ENCODE peak calls at places on chromosomes 3 and 15, in seven cellular contexts. One of them, this sample, is unnamed.

GRCh38 chr3:108394563-108394962 is 98.2 kb downstream of the HHLA2 start:
- DNase-seq in MM.1S: no peak
- DNase-seq in NCI-H748 treated with DMSO at 0.1 percent for 48 hours: no peak
- DNase-seq in HT1080: no peak
- DNase-seq in effector CD4-positive, alpha-beta T cell: no peak
- DNase-seq in RWPE1: no peak
- DNase-seq in NCI-H510A: no peak
- DNase-seq in this sample: no peak

GRCh38 chr3:39112113-39112512 is 4.6 kb downstream of the TTC21A start:
- DNase-seq in MM.1S: no peak
- DNase-seq in NCI-H748 treated with DMSO at 0.1 percent for 48 hours: no peak
- DNase-seq in HT1080: no peak
- DNase-seq in effector CD4-positive, alpha-beta T cell: no peak
- DNase-seq in RWPE1: no peak
- DNase-seq in NCI-H510A: no peak
- DNase-seq in this sample: no peak

GRCh38 chr15:29668120-29668602 is 154.1 kb downstream of the TJP1 start:
- DNase-seq in MM.1S: peak; percentile 84
- DNase-seq in NCI-H748 treated with DMSO at 0.1 percent for 48 hours: peak; percentile 57
- DNase-seq in HT1080: peak; percentile 86
- DNase-seq in effector CD4-positive, alpha-beta T cell: no peak
- DNase-seq in RWPE1: peak; percentile 57
- DNase-seq in NCI-H510A: peak; percentile 58
- DNase-seq in this sample: peak; percentile 69

GRCh38 chr3:47416041-47416440 is 35.2 kb downstream of the PTPN23 start:
- DNase-seq in MM.1S: no peak
- DNase-seq in NCI-H748 treated with DMSO at 0.1 percent for 48 hours: no peak
- DNase-seq in HT1080: no peak
- DNase-seq in effector CD4-positive, alpha-beta T cell: no peak
- DNase-seq in RWPE1: no peak
- DNase-seq in NCI-H510A: no peak
- DNase-seq in this sample: no peak

GRCh38 chr3:10387881-10388621 is 67.1 kb upstream of the SEC13 start:
- DNase-seq in MM.1S: no peak
- DNase-seq in NCI-H748 treated with DMSO at 0.1 percent for 48 hours: no peak
- DNase-seq in HT1080: no peak
- DNase-seq in effector CD4-positive, alpha-beta T cell: no peak
- DNase-seq in RWPE1: no peak
- DNase-seq in NCI-H510A: no peak
- DNase-seq in this sample: no peak

GRCh38 chr15:61749169-61749568 is 311.1 kb downstream of the VPS13C start:
- DNase-seq in MM.1S: no peak
- DNase-seq in NCI-H748 treated with DMSO at 0.1 percent for 48 hours: no peak
- DNase-seq in HT1080: peak; percentile 71
- DNase-seq in effector CD4-positive, alpha-beta T cell: no peak
- DNase-seq in RWPE1: peak; percentile 93
- DNase-seq in NCI-H510A: no peak
- DNase-seq in this sample: no peak

GRCh38 chr15:88708256-88709054 is 69.6 kb downstream of the ISG20 start:
- DNase-seq in MM.1S: no peak
- DNase-seq in NCI-H748 treated with DMSO at 0.1 percent for 48 hours: no peak
- DNase-seq in HT1080: peak; percentile 36
- DNase-seq in effector CD4-positive, alpha-beta T cell: no peak
- DNase-seq in RWPE1: no peak
- DNase-seq in NCI-H510A: no peak
- DNase-seq in this sample: no peak

GRCh38 chr3:58999134-58999778 is 50.6 kb downstream of the CFAP20DC start:
- DNase-seq in MM.1S: no peak
- DNase-seq in NCI-H748 treated with DMSO at 0.1 percent for 48 hours: no peak
- DNase-seq in HT1080: no peak
- DNase-seq in effector CD4-positive, alpha-beta T cell: no peak
- DNase-seq in RWPE1: no peak
- DNase-seq in NCI-H510A: no peak
- DNase-seq in this sample: no peak

GRCh38 chr15:70427120-70427519 is 329.4 kb upstream of the TLE3 start:
- DNase-seq in MM.1S: no peak
- DNase-seq in NCI-H748 treated with DMSO at 0.1 percent for 48 hours: no peak
- DNase-seq in HT1080: no peak
- DNase-seq in effector CD4-positive, alpha-beta T cell: no peak
- DNase-seq in RWPE1: no peak
- DNase-seq in NCI-H510A: no peak
- DNase-seq in this sample: no peak

GRCh38 chr15:68783226-68784054 is 37.3 kb downstream of the ANP32A start:
- DNase-seq in MM.1S: peak; percentile 47
- DNase-seq in NCI-H748 treated with DMSO at 0.1 percent for 48 hours: peak; percentile 1
- DNase-seq in HT1080: no peak
- DNase-seq in effector CD4-positive, alpha-beta T cell: peak; percentile 63
- DNase-seq in RWPE1: peak; percentile 51
- DNase-seq in NCI-H510A: no peak
- DNase-seq in this sample: no peak

GRCh38 chr3:195900426-195901355 is 7.7 kb downstream of the TNK2 start:
- DNase-seq in MM.1S: no peak
- DNase-seq in NCI-H748 treated with DMSO at 0.1 percent for 48 hours: no peak
- DNase-seq in HT1080: peak; percentile 100
- DNase-seq in effector CD4-positive, alpha-beta T cell: no peak
- DNase-seq in RWPE1: no peak
- DNase-seq in NCI-H510A: peak; percentile 29
- DNase-seq in this sample: peak; percentile 98

GRCh38 chr15:94306700-94307650 is 75.6 kb downstream of the MCTP2 start:
- DNase-seq in MM.1S: no peak
- DNase-seq in NCI-H748 treated with DMSO at 0.1 percent for 48 hours: no peak
- DNase-seq in HT1080: peak; percentile 28
- DNase-seq in effector CD4-positive, alpha-beta T cell: no peak
- DNase-seq in RWPE1: peak; percentile 53
- DNase-seq in NCI-H510A: no peak
- DNase-seq in this sample: peak; percentile 27

GRCh38 chr3:158789592-158789991 is 12.3 kb upstream of the MFSD1 start:
- DNase-seq in MM.1S: peak; percentile 46
- DNase-seq in NCI-H748 treated with DMSO at 0.1 percent for 48 hours: no peak
- DNase-seq in HT1080: no peak
- DNase-seq in effector CD4-positive, alpha-beta T cell: no peak
- DNase-seq in RWPE1: peak; percentile 28
- DNase-seq in NCI-H510A: no peak
- DNase-seq in this sample: peak; percentile 75

GRCh38 chr3:34886443-34886842 is 752.9 kb upstream of the ARPP21 start:
- DNase-seq in MM.1S: no peak
- DNase-seq in NCI-H748 treated with DMSO at 0.1 percent for 48 hours: no peak
- DNase-seq in HT1080: no peak
- DNase-seq in effector CD4-positive, alpha-beta T cell: no peak
- DNase-seq in RWPE1: no peak
- DNase-seq in NCI-H510A: no peak
- DNase-seq in this sample: no peak

GRCh38 chr3:45434996-45435395 is 46.6 kb downstream of the LARS2 start:
- DNase-seq in MM.1S: no peak
- DNase-seq in NCI-H748 treated with DMSO at 0.1 percent for 48 hours: no peak
- DNase-seq in HT1080: no peak
- DNase-seq in effector CD4-positive, alpha-beta T cell: no peak
- DNase-seq in RWPE1: no peak
- DNase-seq in NCI-H510A: no peak
- DNase-seq in this sample: peak; percentile 64

GRCh38 chr15:26095710-26096330 is 232.7 kb upstream of the ATP10A start:
- DNase-seq in MM.1S: no peak
- DNase-seq in NCI-H748 treated with DMSO at 0.1 percent for 48 hours: no peak
- DNase-seq in HT1080: no peak
- DNase-seq in effector CD4-positive, alpha-beta T cell: no peak
- DNase-seq in RWPE1: no peak
- DNase-seq in NCI-H510A: no peak
- DNase-seq in this sample: no peak

GRCh38 chr3:121719423-121719822 is 30.1 kb downstream of the GOLGB1 start:
- DNase-seq in MM.1S: no peak
- DNase-seq in NCI-H748 treated with DMSO at 0.1 percent for 48 hours: no peak
- DNase-seq in HT1080: no peak
- DNase-seq in effector CD4-positive, alpha-beta T cell: no peak
- DNase-seq in RWPE1: no peak
- DNase-seq in NCI-H510A: no peak
- DNase-seq in this sample: no peak

GRCh38 chr3:55488398-55489055 is 1.4 kb upstream of the WNT5A start:
- DNase-seq in MM.1S: peak; percentile 79
- DNase-seq in NCI-H748 treated with DMSO at 0.1 percent for 48 hours: peak; percentile 22
- DNase-seq in HT1080: peak; percentile 58
- DNase-seq in effector CD4-positive, alpha-beta T cell: no peak
- DNase-seq in RWPE1: peak; percentile 69
- DNase-seq in NCI-H510A: no peak
- DNase-seq in this sample: peak; percentile 58

GRCh38 chr3:177591371-177591770 is 394.1 kb upstream of the TBL1XR1 start:
- DNase-seq in MM.1S: no peak
- DNase-seq in NCI-H748 treated with DMSO at 0.1 percent for 48 hours: peak; percentile 2
- DNase-seq in HT1080: peak; percentile 32
- DNase-seq in effector CD4-positive, alpha-beta T cell: no peak
- DNase-seq in RWPE1: peak; percentile 69
- DNase-seq in NCI-H510A: no peak
- DNase-seq in this sample: no peak

GRCh38 chr3:171898192-171898591 is 55.0 kb downstream of the TMEM212 start:
- DNase-seq in MM.1S: no peak
- DNase-seq in NCI-H748 treated with DMSO at 0.1 percent for 48 hours: no peak
- DNase-seq in HT1080: no peak
- DNase-seq in effector CD4-positive, alpha-beta T cell: no peak
- DNase-seq in RWPE1: no peak
- DNase-seq in NCI-H510A: no peak
- DNase-seq in this sample: no peak

GRCh38 chr15:43932907-43933306 is 106.1 kb downstream of the WDR76 start:
- DNase-seq in MM.1S: no peak
- DNase-seq in NCI-H748 treated with DMSO at 0.1 percent for 48 hours: no peak
- DNase-seq in HT1080: no peak
- DNase-seq in effector CD4-positive, alpha-beta T cell: no peak
- DNase-seq in RWPE1: no peak
- DNase-seq in NCI-H510A: no peak
- DNase-seq in this sample: no peak

GRCh38 chr3:170589113-170589512 is 3.2 kb upstream of the SLC7A14 start:
- DNase-seq in MM.1S: no peak
- DNase-seq in NCI-H748 treated with DMSO at 0.1 percent for 48 hours: peak; percentile 49
- DNase-seq in HT1080: no peak
- DNase-seq in effector CD4-positive, alpha-beta T cell: no peak
- DNase-seq in RWPE1: no peak
- DNase-seq in NCI-H510A: no peak
- DNase-seq in this sample: no peak

GRCh38 chr3:8481380-8481779 is 20.2 kb upstream of the LMCD1 start:
- DNase-seq in MM.1S: no peak
- DNase-seq in NCI-H748 treated with DMSO at 0.1 percent for 48 hours: no peak
- DNase-seq in HT1080: no peak
- DNase-seq in effector CD4-positive, alpha-beta T cell: no peak
- DNase-seq in RWPE1: no peak
- DNase-seq in NCI-H510A: no peak
- DNase-seq in this sample: no peak

This sample was measured in COLO829.